ENCODE peak calls at places on chromosome 5, in four cellular contexts. One of them, this sample, is unnamed.

GRCh38 chr5:168946363-168946762 is 354.6 kb downstream of the SLIT3 start:
- DNase-seq in HFFc6: no peak
- DNase-seq in prostate gland: no peak
- DNase-seq in tibial artery: no peak
- DNase-seq in this sample: peak; percentile 47

GRCh38 chr5:118518720-118519119 is 469.6 kb downstream of the DTWD2 start:
- DNase-seq in tibial artery: no peak
- DNase-seq in HFFc6: no peak
- DNase-seq in prostate gland: no peak
- DNase-seq in this sample: no peak

GRCh38 chr5:168647083-168647482 is 67.9 kb upstream of the PANK3 start:
- DNase-seq in HFFc6: peak; percentile 44
- DNase-seq in prostate gland: no peak
- DNase-seq in tibial artery: no peak
- DNase-seq in this sample: no peak

GRCh38 chr5:16169550-16169949 is 10.0 kb downstream of the MARCHF11 start:
- DNase-seq in tibial artery: no peak
- DNase-seq in HFFc6: no peak
- DNase-seq in prostate gland: no peak
- DNase-seq in this sample: no peak

GRCh38 chr5:17224858-17225436 is 7.5 kb downstream of the BASP1 start:
- DNase-seq in tibial artery: no peak
- DNase-seq in prostate gland: no peak
- DNase-seq in HFFc6: peak; percentile 42
- DNase-seq in this sample: no peak

GRCh38 chr5:65334077-65334476 is 147.6 kb downstream of the ADAMTS6 start:
- DNase-seq in prostate gland: no peak
- DNase-seq in tibial artery: no peak
- DNase-seq in HFFc6: no peak
- DNase-seq in this sample: no peak

GRCh38 chr5:148179234-148179824 is 11.0 kb downstream of the SPINK14 start:
- DNase-seq in prostate gland: peak; percentile 28
- DNase-seq in HFFc6: peak; percentile 54
- DNase-seq in tibial artery: no peak
- DNase-seq in this sample: peak; percentile 4

GRCh38 chr5:97181856-97182545 is 1.0 kb downstream of the RIOK2 start:
- DNase-seq in prostate gland: no peak
- DNase-seq in tibial artery: no peak
- DNase-seq in HFFc6: no peak
- DNase-seq in this sample: no peak

GRCh38 chr5:127192836-127193341 is 97.7 kb upstream of the MEGF10 start:
- DNase-seq in HFFc6: no peak
- DNase-seq in prostate gland: no peak
- DNase-seq in tibial artery: no peak
- DNase-seq in this sample: no peak

GRCh38 chr5:138662599-138662998 is 87.4 kb upstream of the HSPA9 start:
- DNase-seq in prostate gland: no peak
- DNase-seq in tibial artery: no peak
- DNase-seq in HFFc6: no peak
- DNase-seq in this sample: no peak

GRCh38 chr5:124280044-124280443 is 466.4 kb downstream of the ZNF608 start:
- DNase-seq in prostate gland: no peak
- DNase-seq in HFFc6: no peak
- DNase-seq in tibial artery: no peak
- DNase-seq in this sample: no peak

GRCh38 chr5:61051267-61051666 is 106.3 kb downstream of the NDUFAF2 start:
- DNase-seq in HFFc6: peak; percentile 47
- DNase-seq in tibial artery: no peak
- DNase-seq in prostate gland: no peak
- DNase-seq in this sample: no peak

GRCh38 chr5:147055850-147056523 is 177.4 kb upstream of the PPP2R2B start:
- DNase-seq in prostate gland: no peak
- DNase-seq in HFFc6: no peak
- DNase-seq in tibial artery: no peak
- DNase-seq in this sample: peak; percentile 6

GRCh38 chr5:13643196-13643595 is 301.3 kb downstream of the DNAH5 start:
- DNase-seq in tibial artery: no peak
- DNase-seq in prostate gland: no peak
- DNase-seq in HFFc6: no peak
- DNase-seq in this sample: no peak

GRCh38 chr5:81751836-81752643 is 1.1 kb upstream of the SSBP2 start:
- DNase-seq in tibial artery: peak; percentile 52
- DNase-seq in HFFc6: no peak
- DNase-seq in prostate gland: peak; percentile 34
- DNase-seq in this sample: no peak

GRCh38 chr5:18465833-18466681 is 831.8 kb downstream of the TAF11L14 start:
- DNase-seq in tibial artery: peak; percentile 23
- DNase-seq in prostate gland: peak; percentile 26
- DNase-seq in HFFc6: peak; percentile 32
- DNase-seq in this sample: peak; percentile 64

GRCh38 chr5:127754727-127755126 is 51.5 kb downstream of the CCDC192 start:
- DNase-seq in prostate gland: no peak
- DNase-seq in HFFc6: no peak
- DNase-seq in tibial artery: no peak
- DNase-seq in this sample: no peak

GRCh38 chr5:28473531-28474107 is 1435.2 kb upstream of the CDH9 start:
- DNase-seq in prostate gland: no peak
- DNase-seq in HFFc6: no peak
- DNase-seq in tibial artery: no peak
- DNase-seq in this sample: no peak

GRCh38 chr5:31144364-31144763 is 49.1 kb upstream of the CDH6 start:
- DNase-seq in HFFc6: no peak
- DNase-seq in prostate gland: no peak
- DNase-seq in tibial artery: no peak
- DNase-seq in this sample: no peak

GRCh38 chr5:4258170-4258569 is 662.5 kb downstream of the IRX1 start:
- DNase-seq in tibial artery: no peak
- DNase-seq in HFFc6: no peak
- DNase-seq in prostate gland: no peak
- DNase-seq in this sample: no peak

GRCh38 chr5:137605377-137605776 is 106.3 kb upstream of the SPOCK1 start:
- DNase-seq in prostate gland: no peak
- DNase-seq in tibial artery: no peak
- DNase-seq in HFFc6: peak; percentile 23
- DNase-seq in this sample: no peak
- TF ChIP-seq CTCF in prostate gland: peak; percentile 36
- TF ChIP-seq CTCF in tibial artery: peak; percentile 11
- TF ChIP-seq CTCF in HFFc6: peak; percentile 53
- TF ChIP-seq CTCF in this sample: peak; percentile 36

DNA sequence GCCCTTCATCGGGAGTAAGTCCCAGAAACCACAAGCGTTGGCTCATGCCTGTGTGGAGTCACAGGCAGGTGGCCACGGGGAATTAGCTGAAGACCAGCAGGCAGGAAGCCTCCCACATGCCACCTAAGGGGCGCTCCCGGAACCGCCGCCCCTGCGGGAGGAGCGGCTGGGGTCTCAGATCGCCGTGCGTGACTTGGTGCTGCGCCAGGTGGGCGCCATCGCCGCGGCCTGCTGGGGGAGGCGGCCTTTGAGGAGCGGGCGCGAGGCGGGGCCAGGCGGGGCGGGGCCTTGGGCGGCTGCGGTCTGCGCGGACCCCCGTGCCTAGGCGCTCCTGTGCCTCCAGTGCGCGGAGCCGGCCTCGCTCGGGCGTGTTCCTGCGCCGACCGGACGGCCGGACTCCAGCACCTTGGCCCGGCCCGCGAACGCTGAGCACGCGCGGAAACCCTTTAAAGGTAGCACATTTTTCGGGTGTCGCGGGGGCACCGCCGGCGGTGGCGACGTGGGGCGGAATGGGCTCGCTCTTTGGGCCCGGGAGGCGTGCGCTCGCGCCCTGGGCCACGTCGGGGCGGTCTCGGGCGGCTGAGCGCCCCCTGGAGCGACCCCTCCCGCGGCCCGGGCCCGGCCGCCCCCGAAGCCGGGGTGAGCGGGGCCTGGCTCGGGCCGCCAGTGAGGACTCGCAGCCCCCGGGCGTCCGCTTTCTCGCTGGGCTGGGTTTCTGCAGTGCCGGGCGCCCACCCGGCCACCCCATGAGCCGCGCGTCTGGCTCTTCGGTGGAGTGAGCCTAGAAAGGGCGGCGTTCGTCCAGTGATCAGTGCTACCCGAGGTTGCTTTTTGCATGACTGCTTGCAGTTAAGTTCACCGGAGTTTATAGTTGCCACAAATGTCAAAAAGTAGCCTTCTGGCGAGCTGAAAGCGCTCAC is 24.5 kb downstream of the LECT2 start:
- DNase-seq in HFFc6: no peak
- DNase-seq in tibial artery: no peak
- DNase-seq in prostate gland: no peak
- DNase-seq in this sample: peak; percentile 70
- TF ChIP-seq CTCF in HFFc6: no peak
- TF ChIP-seq CTCF in tibial artery: no peak
- TF ChIP-seq CTCF in prostate gland: no peak
- TF ChIP-seq CTCF in this sample: no peak

DNA sequence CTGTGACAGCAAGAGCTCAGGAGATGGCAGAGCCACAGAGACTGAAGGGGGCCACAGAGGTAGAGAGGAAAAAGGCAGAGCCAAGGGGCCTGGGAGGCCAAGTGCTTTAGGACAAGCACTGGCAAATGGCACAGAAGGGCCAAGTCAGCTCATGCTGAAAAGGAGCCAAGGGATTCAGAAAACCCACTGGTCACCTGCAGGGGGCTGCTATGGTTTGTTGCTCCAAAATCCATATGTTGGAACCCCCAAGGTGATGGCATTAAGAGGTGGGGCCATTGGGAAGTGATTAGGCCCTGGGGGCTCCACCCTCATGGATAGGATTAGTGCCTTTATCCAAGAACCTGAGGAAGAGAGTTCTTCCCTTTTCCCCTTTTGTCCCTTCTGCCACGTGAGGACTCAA is 165.4 kb downstream of the ARSB start:
- DNase-seq in prostate gland: no peak
- DNase-seq in HFFc6: no peak
- DNase-seq in tibial artery: no peak
- DNase-seq in this sample: no peak
- TF ChIP-seq CTCF in prostate gland: no peak
- TF ChIP-seq CTCF in HFFc6: no peak
- TF ChIP-seq CTCF in tibial artery: no peak
- TF ChIP-seq CTCF in this sample: no peak

GRCh38 chr5:91269198-91269597 is 113.9 kb downstream of the ARRDC3 start:
- DNase-seq in tibial artery: no peak
- DNase-seq in prostate gland: no peak
- DNase-seq in HFFc6: no peak
- DNase-seq in this sample: no peak

GRCh38 chr5:91264311-91265051 is 118.6 kb downstream of the ARRDC3 start:
- DNase-seq in HFFc6: no peak
- DNase-seq in tibial artery: no peak
- DNase-seq in prostate gland: no peak
- DNase-seq in this sample: no peak

GRCh38 chr5:91271999-91272398 is 111.1 kb downstream of the ARRDC3 start:
- DNase-seq in tibial artery: no peak
- DNase-seq in HFFc6: no peak
- DNase-seq in prostate gland: no peak
- DNase-seq in this sample: no peak

GRCh38 chr5:91263898-91264297 is 119.2 kb downstream of the ARRDC3 start:
- DNase-seq in tibial artery: no peak
- DNase-seq in HFFc6: no peak
- DNase-seq in prostate gland: no peak
- DNase-seq in this sample: no peak

DNA sequence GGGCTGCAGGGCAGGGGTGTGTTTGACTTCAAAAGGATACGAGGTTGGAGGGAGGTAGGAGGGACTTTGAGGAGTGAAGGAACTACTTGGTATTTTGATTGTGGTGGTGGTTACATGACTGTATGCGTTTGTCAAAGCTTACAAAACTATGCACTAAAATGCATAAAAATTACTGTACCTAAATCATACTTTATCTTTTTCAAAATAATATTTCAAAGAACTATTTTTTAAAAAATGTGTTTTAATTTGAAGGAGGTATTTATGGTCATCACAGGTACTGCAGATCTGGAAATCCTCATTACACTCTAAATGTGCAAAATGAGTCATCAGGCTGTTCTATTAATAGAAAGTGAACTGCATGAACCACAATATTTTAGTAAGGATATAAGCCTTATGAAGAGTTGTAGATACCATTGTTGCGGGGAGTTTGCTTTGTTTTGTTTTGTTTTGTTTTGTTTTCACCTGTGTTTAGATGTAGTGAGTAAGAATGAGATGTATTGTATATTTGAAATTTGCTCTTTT is 116.9 kb downstream of the ARRDC3 start:
- DNase-seq in prostate gland: no peak
- DNase-seq in HFFc6: peak; percentile 68
- DNase-seq in tibial artery: no peak
- DNase-seq in this sample: no peak
- TF ChIP-seq CTCF in prostate gland: no peak
- TF ChIP-seq CTCF in HFFc6: peak; percentile 62
- TF ChIP-seq CTCF in tibial artery: no peak
- TF ChIP-seq CTCF in this sample: no peak

GRCh38 chr5:170164921-170165320 is 59.2 kb downstream of the FOXI1 start:
- DNase-seq in tibial artery: no peak
- DNase-seq in HFFc6: no peak
- DNase-seq in prostate gland: no peak
- DNase-seq in this sample: no peak

GRCh38 chr5:170161069-170161468 is 55.4 kb downstream of the FOXI1 start:
- DNase-seq in tibial artery: no peak
- DNase-seq in HFFc6: no peak
- DNase-seq in prostate gland: no peak
- DNase-seq in this sample: no peak

GRCh38 chr5:170159947-170160346 is 54.2 kb downstream of the FOXI1 start:
- DNase-seq in prostate gland: no peak
- DNase-seq in tibial artery: no peak
- DNase-seq in HFFc6: no peak
- DNase-seq in this sample: no peak

GRCh38 chr5:170164087-170164486 is 58.4 kb downstream of the FOXI1 start:
- DNase-seq in prostate gland: no peak
- DNase-seq in tibial artery: no peak
- DNase-seq in HFFc6: no peak
- DNase-seq in this sample: no peak

GRCh38 chr5:170162631-170163321 is 57.1 kb downstream of the FOXI1 start:
- DNase-seq in tibial artery: no peak
- DNase-seq in prostate gland: no peak
- DNase-seq in HFFc6: no peak
- DNase-seq in this sample: no peak
- TF ChIP-seq CTCF in tibial artery: no peak
- TF ChIP-seq CTCF in prostate gland: no peak
- TF ChIP-seq CTCF in HFFc6: no peak
- TF ChIP-seq CTCF in this sample: no peak

GRCh38 chr5:149831492-149831891 is 101.4 kb downstream of the PPARGC1B start:
- DNase-seq in tibial artery: no peak
- DNase-seq in prostate gland: no peak
- DNase-seq in HFFc6: no peak
- DNase-seq in this sample: no peak

GRCh38 chr5:149830579-149830978 is 100.5 kb downstream of the PPARGC1B start:
- DNase-seq in HFFc6: no peak
- DNase-seq in prostate gland: no peak
- DNase-seq in tibial artery: no peak
- DNase-seq in this sample: no peak

GRCh38 chr5:149827501-149827990 is 97.4 kb downstream of the PPARGC1B start:
- DNase-seq in tibial artery: no peak
- DNase-seq in HFFc6: no peak
- DNase-seq in prostate gland: no peak
- DNase-seq in this sample: no peak

GRCh38 chr5:149828161-149829011 is 98.3 kb downstream of the PPARGC1B start:
- DNase-seq in tibial artery: peak; percentile 88
- DNase-seq in HFFc6: peak; percentile 80
- DNase-seq in prostate gland: peak; percentile 86
- DNase-seq in this sample: peak; percentile 93

GRCh38 chr5:149829954-149830353 is 99.8 kb downstream of the PPARGC1B start:
- DNase-seq in tibial artery: no peak
- DNase-seq in HFFc6: no peak
- DNase-seq in prostate gland: no peak
- DNase-seq in this sample: no peak
- TF ChIP-seq CTCF in tibial artery: no peak
- TF ChIP-seq CTCF in HFFc6: peak; percentile 46
- TF ChIP-seq CTCF in prostate gland: no peak
- TF ChIP-seq CTCF in this sample: peak; percentile 21